ENCODE peak calls at places on chromosomes 7 and 10, in eight cellular contexts. One of them, this sample, is unnamed.

GRCh38 chr7:153930681-153931080 is 121.5 kb upstream of the DPP6 start:
- DNase-seq in heart left ventricle: no peak
- DNase-seq in tibial artery: no peak
- DNase-seq in body of pancreas: no peak
- DNase-seq in HCT116: no peak
- DNase-seq in IMR-90: no peak
- DNase-seq in psoas muscle: no peak
- DNase-seq in kidney: no peak
- DNase-seq in this sample: no peak

GRCh38 chr10:35643151-35643975 is 1.3 kb upstream of the FZD8 start:
- DNase-seq in IMR-90: peak; percentile 66
- DNase-seq in kidney: peak; percentile 92
- DNase-seq in heart left ventricle: peak; percentile 86
- DNase-seq in psoas muscle: peak; percentile 84
- DNase-seq in HCT116: no peak
- DNase-seq in tibial artery: peak; percentile 90
- DNase-seq in body of pancreas: peak; percentile 71
- DNase-seq in this sample: peak; percentile 65

GRCh38 chr7:73615886-73616285 is 8.4 kb downstream of the MLXIPL start:
- DNase-seq in heart left ventricle: no peak
- DNase-seq in body of pancreas: no peak
- DNase-seq in IMR-90: peak; percentile 20
- DNase-seq in psoas muscle: no peak
- DNase-seq in kidney: no peak
- DNase-seq in HCT116: no peak
- DNase-seq in tibial artery: no peak
- DNase-seq in this sample: no peak

GRCh38 chr10:22321156-22321711 is 335 bp downstream of the BMI1 start:
- DNase-seq in IMR-90: peak; percentile 71
- DNase-seq in heart left ventricle: peak; percentile 68
- DNase-seq in psoas muscle: peak; percentile 86
- DNase-seq in body of pancreas: peak; percentile 65
- DNase-seq in HCT116: no peak
- DNase-seq in tibial artery: peak; percentile 85
- DNase-seq in kidney: peak; percentile 93
- DNase-seq in this sample: peak; percentile 65

GRCh38 chr10:79054203-79055099 is 14.3 kb upstream of the ZMIZ1 start:
- DNase-seq in tibial artery: peak; percentile 37
- DNase-seq in HCT116: no peak
- DNase-seq in kidney: peak; percentile 64
- DNase-seq in heart left ventricle: no peak
- DNase-seq in body of pancreas: peak; percentile 82
- DNase-seq in psoas muscle: peak; percentile 22
- DNase-seq in IMR-90: no peak
- DNase-seq in this sample: no peak

GRCh38 chr10:125774581-125775191 is 935 bp downstream of the MMP21 start:
- DNase-seq in IMR-90: no peak
- DNase-seq in HCT116: no peak
- DNase-seq in heart left ventricle: no peak
- DNase-seq in psoas muscle: no peak
- DNase-seq in kidney: no peak
- DNase-seq in body of pancreas: no peak
- DNase-seq in tibial artery: no peak
- DNase-seq in this sample: no peak

GRCh38 chr10:68665841-68666240 is 55.2 kb upstream of the CCAR1 start:
- DNase-seq in HCT116: no peak
- DNase-seq in heart left ventricle: no peak
- DNase-seq in psoas muscle: no peak
- DNase-seq in kidney: no peak
- DNase-seq in tibial artery: no peak
- DNase-seq in IMR-90: peak; percentile 56
- DNase-seq in body of pancreas: no peak
- DNase-seq in this sample: no peak

GRCh38 chr7:20116869-20117268 is 100.3 kb downstream of the MACC1 start:
- DNase-seq in tibial artery: no peak
- DNase-seq in psoas muscle: no peak
- DNase-seq in heart left ventricle: no peak
- DNase-seq in IMR-90: no peak
- DNase-seq in body of pancreas: no peak
- DNase-seq in HCT116: no peak
- DNase-seq in kidney: no peak
- DNase-seq in this sample: no peak

GRCh38 chr7:48101880-48102448 is 12.9 kb downstream of the UPP1 start:
- DNase-seq in heart left ventricle: no peak
- DNase-seq in HCT116: no peak
- DNase-seq in IMR-90: no peak
- DNase-seq in body of pancreas: no peak
- DNase-seq in kidney: no peak
- DNase-seq in tibial artery: no peak
- DNase-seq in psoas muscle: no peak
- DNase-seq in this sample: no peak

GRCh38 chr10:1344846-1345245 is 288.7 kb downstream of the WDR37 start:
- DNase-seq in IMR-90: no peak
- DNase-seq in tibial artery: no peak
- DNase-seq in HCT116: no peak
- DNase-seq in psoas muscle: no peak
- DNase-seq in heart left ventricle: no peak
- DNase-seq in body of pancreas: no peak
- DNase-seq in kidney: no peak
- DNase-seq in this sample: no peak

GRCh38 chr7:45384499-45384898 is 189.7 kb upstream of the ADCY1 start:
- DNase-seq in tibial artery: no peak
- DNase-seq in body of pancreas: no peak
- DNase-seq in HCT116: no peak
- DNase-seq in heart left ventricle: no peak
- DNase-seq in IMR-90: peak; percentile 14
- DNase-seq in psoas muscle: no peak
- DNase-seq in kidney: no peak
- DNase-seq in this sample: no peak

GRCh38 chr7:50335795-50336754 is 31.6 kb downstream of the IKZF1 start:
- DNase-seq in IMR-90: no peak
- DNase-seq in kidney: peak; percentile 83
- DNase-seq in body of pancreas: no peak
- DNase-seq in psoas muscle: peak; percentile 56
- DNase-seq in heart left ventricle: no peak
- DNase-seq in HCT116: no peak
- DNase-seq in tibial artery: no peak
- DNase-seq in this sample: no peak

GRCh38 chr7:96219382-96220130 is 102.3 kb downstream of the SLC25A13 start:
- DNase-seq in body of pancreas: no peak
- DNase-seq in heart left ventricle: no peak
- DNase-seq in tibial artery: no peak
- DNase-seq in psoas muscle: no peak
- DNase-seq in kidney: no peak
- DNase-seq in HCT116: peak; percentile 22
- DNase-seq in IMR-90: peak; percentile 60
- DNase-seq in this sample: no peak

DNA sequence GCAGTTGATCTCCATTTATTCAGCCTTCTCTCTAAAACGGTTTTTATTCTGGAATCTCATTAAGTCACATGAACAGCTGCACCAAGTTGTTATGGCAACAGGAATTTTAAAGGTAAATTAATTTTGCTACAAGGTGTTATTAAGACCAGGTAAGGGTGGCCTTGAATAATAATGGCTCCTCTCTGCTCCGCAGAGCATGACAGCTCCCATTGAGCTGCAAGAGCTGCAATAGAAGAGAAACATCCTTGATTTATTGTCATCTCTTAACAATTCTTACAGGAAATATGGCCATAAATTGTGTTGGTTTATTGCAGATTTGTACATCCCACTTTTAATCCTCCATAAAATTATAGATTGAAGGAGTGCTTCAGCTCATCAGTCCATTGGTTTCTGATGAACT is 165.7 kb downstream of the KLF6 start:
- DNase-seq in HCT116: no peak
- DNase-seq in body of pancreas: no peak
- DNase-seq in IMR-90: no peak
- DNase-seq in psoas muscle: no peak
- DNase-seq in tibial artery: no peak
- DNase-seq in kidney: no peak
- DNase-seq in heart left ventricle: no peak
- DNase-seq in this sample: no peak
- H3K4me3 ChIP-seq in HCT116: no peak overlapping the region
- H3K4me3 ChIP-seq in body of pancreas: no peak overlapping the region
- H3K4me3 ChIP-seq in IMR-90: no peak overlapping the region
- H3K4me3 ChIP-seq in psoas muscle: no peak overlapping the region
- H3K4me3 ChIP-seq in tibial artery: no peak overlapping the region
- H3K4me3 ChIP-seq in kidney: no peak overlapping the region
- H3K4me3 ChIP-seq in heart left ventricle: no peak overlapping the region
- H3K4me3 ChIP-seq in this sample: no peak overlapping the region

GRCh38 chr10:116836902-116837513 is 12.3 kb upstream of the ENO4 start:
- DNase-seq in body of pancreas: no peak
- DNase-seq in IMR-90: no peak
- DNase-seq in psoas muscle: no peak
- DNase-seq in HCT116: no peak
- DNase-seq in tibial artery: no peak
- DNase-seq in heart left ventricle: no peak
- DNase-seq in kidney: no peak
- DNase-seq in this sample: no peak
- TF ChIP-seq CTCF in body of pancreas: no peak
- TF ChIP-seq CTCF in IMR-90: peak; percentile 40
- TF ChIP-seq CTCF in psoas muscle: no peak
- TF ChIP-seq CTCF in HCT116: no peak
- TF ChIP-seq CTCF in tibial artery: no peak
- TF ChIP-seq CTCF in heart left ventricle: no peak
- TF ChIP-seq CTCF in kidney: no peak
- TF ChIP-seq CTCF in this sample: no peak

DNA sequence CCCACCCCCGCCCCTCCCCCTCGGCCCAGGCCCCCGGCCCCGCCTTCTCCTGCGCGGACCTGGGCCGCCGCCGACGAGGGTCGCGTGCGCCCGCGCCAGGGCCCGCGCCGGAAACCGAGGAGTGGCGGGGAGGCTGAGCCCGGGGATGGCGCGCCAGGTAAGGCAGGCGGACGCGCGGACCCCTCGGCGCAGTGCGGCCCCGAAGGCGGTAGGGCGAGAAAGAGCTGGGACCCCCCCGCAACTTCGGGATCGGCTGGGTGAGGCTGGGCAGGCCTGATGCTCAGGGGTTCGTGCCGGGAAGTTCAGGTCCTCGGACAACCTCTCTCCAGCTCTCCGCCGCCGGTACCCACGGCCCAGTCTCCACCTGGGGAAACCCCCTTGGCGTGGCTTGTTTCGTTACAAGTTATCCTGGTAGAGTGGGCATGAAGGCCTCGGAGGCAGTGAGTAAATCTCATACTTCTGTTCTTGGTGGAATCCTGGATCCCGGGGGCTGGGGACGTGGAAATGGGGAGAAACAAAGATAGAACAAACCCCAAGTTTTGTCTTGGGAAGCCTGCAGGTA is 58.4 kb downstream of the ZNF467 start:
- DNase-seq in psoas muscle: no peak
- DNase-seq in heart left ventricle: no peak
- DNase-seq in tibial artery: no peak
- DNase-seq in kidney: no peak
- DNase-seq in IMR-90: peak; percentile 9
- DNase-seq in body of pancreas: peak; percentile 36
- DNase-seq in HCT116: no peak
- DNase-seq in this sample: peak; percentile 31
- H3K27ac ChIP-seq in psoas muscle: peak overlapping the region; percentile 74
- H3K27ac ChIP-seq in heart left ventricle: peak overlapping the region; percentile 92
- H3K27ac ChIP-seq in tibial artery: peak overlapping the region; percentile 80
- H3K27ac ChIP-seq in kidney: no peak overlapping the region
- H3K27ac ChIP-seq in IMR-90: peak overlapping the region; percentile 33
- H3K27ac ChIP-seq in body of pancreas: peak overlapping the region; percentile 66
- H3K27ac ChIP-seq in HCT116: no peak overlapping the region
- H3K27ac ChIP-seq in this sample: peak overlapping the region; percentile 60

DNA sequence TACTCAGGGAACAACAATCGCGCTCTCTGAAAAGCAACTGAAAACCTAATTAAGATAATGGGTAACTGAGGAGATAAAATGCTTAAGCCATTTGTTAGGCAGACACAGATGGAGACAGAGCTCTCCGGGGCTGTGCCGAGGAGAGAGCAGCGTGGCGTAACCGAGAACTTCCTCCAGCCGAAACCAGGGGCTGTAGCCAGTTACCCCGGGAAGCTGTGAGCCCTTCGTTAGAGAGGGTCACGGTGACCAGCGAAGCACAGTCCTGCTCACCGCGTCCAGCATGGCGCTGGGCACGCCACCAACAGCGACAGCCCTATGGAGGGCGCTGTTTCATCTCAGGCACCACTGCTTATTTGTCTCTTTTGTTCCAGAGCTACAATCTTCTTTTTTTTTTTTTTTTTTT is 16.1 kb downstream of the PAPOLB start:
- DNase-seq in IMR-90: no peak
- DNase-seq in kidney: no peak
- DNase-seq in HCT116: no peak
- DNase-seq in heart left ventricle: no peak
- DNase-seq in psoas muscle: no peak
- DNase-seq in tibial artery: no peak
- DNase-seq in body of pancreas: no peak
- DNase-seq in this sample: no peak
- H3K4me3 ChIP-seq in IMR-90: no peak overlapping the region
- H3K4me3 ChIP-seq in kidney: no peak overlapping the region
- H3K4me3 ChIP-seq in HCT116: no peak overlapping the region
- H3K4me3 ChIP-seq in heart left ventricle: no peak overlapping the region
- H3K4me3 ChIP-seq in psoas muscle: no peak overlapping the region
- H3K4me3 ChIP-seq in tibial artery: no peak overlapping the region
- H3K4me3 ChIP-seq in body of pancreas: no peak overlapping the region
- H3K4me3 ChIP-seq in this sample: no peak overlapping the region